ENCODE peak calls at places on chromosomes 5 and 9, in eight cellular contexts. One of them, this sample, is unnamed.
A peak's percentile ranks its signal among the peaks of the same experiment; 100 is the strongest.

GRCh38 chr5:105581988-105582690 is 2019.5 kb upstream of the NUDT12 start:
- DNase-seq in T-helper 9 cell: no peak
- DNase-seq in anterior cingulate cortex: no peak
- DNase-seq in GM12892: no peak
- DNase-seq in stimulated activated CD8-positive, alpha-beta memory T cell treated with anti-CD3 and anti-CD28 coated beads, Interleukin-4, amount 100 ng/mL, for 48 hours: no peak
- DNase-seq in neural crest cell: no peak
- DNase-seq in activated naive CD4-positive, alpha-beta T cell treated with Interleukin-2 at 50 U/mL for 16 hours: no peak
- DNase-seq in ovary: no peak
- DNase-seq in this sample: no peak

GRCh38 chr5:78718827-78719226 is 70.3 kb upstream of the LHFPL2 start:
- DNase-seq in T-helper 9 cell: no peak
- DNase-seq in anterior cingulate cortex: no peak
- DNase-seq in GM12892: no peak
- DNase-seq in stimulated activated CD8-positive, alpha-beta memory T cell treated with anti-CD3 and anti-CD28 coated beads, Interleukin-4, amount 100 ng/mL, for 48 hours: no peak
- DNase-seq in neural crest cell: no peak
- DNase-seq in activated naive CD4-positive, alpha-beta T cell treated with Interleukin-2 at 50 U/mL for 16 hours: no peak
- DNase-seq in ovary: no peak
- DNase-seq in this sample: no peak

GRCh38 chr5:135279328-135279727 is 119.7 kb downstream of the MACROH2A1 start:
- DNase-seq in T-helper 9 cell: no peak
- DNase-seq in anterior cingulate cortex: no peak
- DNase-seq in GM12892: no peak
- DNase-seq in stimulated activated CD8-positive, alpha-beta memory T cell treated with anti-CD3 and anti-CD28 coated beads, Interleukin-4, amount 100 ng/mL, for 48 hours: no peak
- DNase-seq in neural crest cell: no peak
- DNase-seq in activated naive CD4-positive, alpha-beta T cell treated with Interleukin-2 at 50 U/mL for 16 hours: no peak
- DNase-seq in ovary: no peak
- DNase-seq in this sample: no peak

GRCh38 chr9:114465906-114466900 is 39.1 kb downstream of the WHRN start:
- DNase-seq in T-helper 9 cell: no peak
- DNase-seq in anterior cingulate cortex: no peak
- DNase-seq in GM12892: no peak
- DNase-seq in stimulated activated CD8-positive, alpha-beta memory T cell treated with anti-CD3 and anti-CD28 coated beads, Interleukin-4, amount 100 ng/mL, for 48 hours: no peak
- DNase-seq in neural crest cell: no peak
- DNase-seq in activated naive CD4-positive, alpha-beta T cell treated with Interleukin-2 at 50 U/mL for 16 hours: no peak
- DNase-seq in ovary: peak; percentile 56
- DNase-seq in this sample: no peak

GRCh38 chr5:149345892-149346222 is 558 bp downstream of the GRPEL2 start:
- DNase-seq in T-helper 9 cell: no peak
- DNase-seq in anterior cingulate cortex: no peak
- DNase-seq in GM12892: no peak
- DNase-seq in stimulated activated CD8-positive, alpha-beta memory T cell treated with anti-CD3 and anti-CD28 coated beads, Interleukin-4, amount 100 ng/mL, for 48 hours: no peak
- DNase-seq in neural crest cell: no peak
- DNase-seq in activated naive CD4-positive, alpha-beta T cell treated with Interleukin-2 at 50 U/mL for 16 hours: peak; percentile 36
- DNase-seq in ovary: no peak
- DNase-seq in this sample: no peak

GRCh38 chr9:130171226-130172148 is 717 bp upstream of the NCS1 start:
- DNase-seq in T-helper 9 cell: no peak
- DNase-seq in anterior cingulate cortex: no peak
- DNase-seq in GM12892: no peak
- DNase-seq in stimulated activated CD8-positive, alpha-beta memory T cell treated with anti-CD3 and anti-CD28 coated beads, Interleukin-4, amount 100 ng/mL, for 48 hours: no peak
- DNase-seq in neural crest cell: no peak
- DNase-seq in activated naive CD4-positive, alpha-beta T cell treated with Interleukin-2 at 50 U/mL for 16 hours: no peak
- DNase-seq in ovary: no peak
- DNase-seq in this sample: no peak

GRCh38 chr5:18264126-18264882 is 630.0 kb downstream of the TAF11L14 start:
- DNase-seq in T-helper 9 cell: no peak
- DNase-seq in anterior cingulate cortex: no peak
- DNase-seq in GM12892: no peak
- DNase-seq in stimulated activated CD8-positive, alpha-beta memory T cell treated with anti-CD3 and anti-CD28 coated beads, Interleukin-4, amount 100 ng/mL, for 48 hours: no peak
- DNase-seq in neural crest cell: no peak
- DNase-seq in activated naive CD4-positive, alpha-beta T cell treated with Interleukin-2 at 50 U/mL for 16 hours: no peak
- DNase-seq in ovary: no peak
- DNase-seq in this sample: no peak

GRCh38 chr5:172399826-172400225 is 54.5 kb downstream of the SH3PXD2B start:
- DNase-seq in T-helper 9 cell: no peak
- DNase-seq in anterior cingulate cortex: no peak
- DNase-seq in GM12892: no peak
- DNase-seq in stimulated activated CD8-positive, alpha-beta memory T cell treated with anti-CD3 and anti-CD28 coated beads, Interleukin-4, amount 100 ng/mL, for 48 hours: no peak
- DNase-seq in neural crest cell: no peak
- DNase-seq in activated naive CD4-positive, alpha-beta T cell treated with Interleukin-2 at 50 U/mL for 16 hours: no peak
- DNase-seq in ovary: no peak
- DNase-seq in this sample: no peak

GRCh38 chr9:134605969-134606363 is 35.6 kb upstream of the COL5A1 start:
- DNase-seq in T-helper 9 cell: no peak
- DNase-seq in anterior cingulate cortex: no peak
- DNase-seq in GM12892: no peak
- DNase-seq in stimulated activated CD8-positive, alpha-beta memory T cell treated with anti-CD3 and anti-CD28 coated beads, Interleukin-4, amount 100 ng/mL, for 48 hours: no peak
- DNase-seq in neural crest cell: no peak
- DNase-seq in activated naive CD4-positive, alpha-beta T cell treated with Interleukin-2 at 50 U/mL for 16 hours: no peak
- DNase-seq in ovary: no peak
- DNase-seq in this sample: no peak

GRCh38 chr5:31811210-31811609 is 172.3 kb downstream of the PDZD2 start:
- DNase-seq in T-helper 9 cell: no peak
- DNase-seq in anterior cingulate cortex: no peak
- DNase-seq in GM12892: no peak
- DNase-seq in stimulated activated CD8-positive, alpha-beta memory T cell treated with anti-CD3 and anti-CD28 coated beads, Interleukin-4, amount 100 ng/mL, for 48 hours: no peak
- DNase-seq in neural crest cell: no peak
- DNase-seq in activated naive CD4-positive, alpha-beta T cell treated with Interleukin-2 at 50 U/mL for 16 hours: no peak
- DNase-seq in ovary: peak; percentile 11
- DNase-seq in this sample: no peak

GRCh38 chr5:170451764-170452365 is 52.0 kb upstream of the KCNIP1 start:
- DNase-seq in T-helper 9 cell: no peak
- DNase-seq in anterior cingulate cortex: no peak
- DNase-seq in GM12892: no peak
- DNase-seq in stimulated activated CD8-positive, alpha-beta memory T cell treated with anti-CD3 and anti-CD28 coated beads, Interleukin-4, amount 100 ng/mL, for 48 hours: no peak
- DNase-seq in neural crest cell: no peak
- DNase-seq in activated naive CD4-positive, alpha-beta T cell treated with Interleukin-2 at 50 U/mL for 16 hours: no peak
- DNase-seq in ovary: no peak
- DNase-seq in this sample: no peak